ENCODE peak calls at places on chromosomes 11 and 22, in eight cellular contexts. K is upper lobe of left lung, Z is HepG2, R is GM12878, M is Panc1, N is K562, P is GM23338, T is HCT116. Q is an unnamed sample.

GRCh38 chr22:35437038-35437437 is 37.1 kb downstream of the MCM5 start:
- ATAC-seq in K (no peak), Z (no peak), R (peak), T (peak), N (peak), P (peak), M (no peak), Q (no peak)

GRCh38 chr11:124673333-124674167 is at the start of the genes SIAE and SPA17:
- ATAC-seq in M (peak), P (peak), K (peak), R (peak), T (peak), N (peak), Z (peak), Q (peak)

GRCh38 chr11:19220903-19221682 is 19.3 kb upstream of the CSRP3 start:
- ATAC-seq in M (no peak), P (no peak), Z (no peak), K (peak), R (no peak), N (no peak), T (no peak), Q (no peak)

GRCh38 chr11:63563201-63564055 is at the start of gene PLAAT2:
- ATAC-seq in K (no peak), Z (peak), T (no peak), P (no peak), N (no peak), R (peak), M (no peak), Q (no peak)

GRCh38 chr22:37520754-37521153 is 1.5 kb upstream of the CARD10 start:
- ATAC-seq in T (no peak), P (no peak), K (no peak), R (no peak), Z (no peak), M (no peak), N (no peak), Q (no peak)

GRCh38 chr22:25546751-25547150 is 17.7 kb upstream of the GRK3 start:
- ATAC-seq in M (no peak), K (peak), P (peak), Z (no peak), R (peak), T (peak), N (no peak), Q (no peak)

GRCh38 chr11:5343474-5344335 is at the start of gene OR51B5:
- ATAC-seq in T (no peak), Z (no peak), N (no peak), K (no peak), M (no peak), R (peak), P (no peak), Q (no peak)

GRCh38 chr11:32830413-32830738 is 649 bp downstream of the PRRG4 start:
- ATAC-seq in R (peak), T (peak), Z (peak), N (no peak), M (no peak), P (peak), K (peak), Q (no peak)

GRCh38 chr22:37425800-37426531 is 1.3 kb downstream of the ELFN2 start:
- ATAC-seq in P (peak), T (no peak), R (no peak), K (no peak), Z (no peak), M (peak), N (no peak), Q (no peak)

GRCh38 chr22:44664149-44664548 is 37.9 kb upstream of the PRR5 start:
- ATAC-seq in T (no peak), R (peak), N (no peak), K (peak), M (no peak), P (no peak), Z (no peak), Q (peak)

GRCh38 chr11:120667934-120668333 is 156.4 kb downstream of the GRIK4 start:
- ATAC-seq in P (no peak), M (no peak), Z (no peak), N (no peak), K (no peak), R (no peak), T (no peak), Q (no peak)

GRCh38 chr11:120666121-120666639 is 154.6 kb downstream of the GRIK4 start:
- ATAC-seq in P (peak), M (peak), K (no peak), N (no peak), R (peak), Z (peak), T (no peak), Q (no peak)

GRCh38 chr11:120662071-120662611 is 150.6 kb downstream of the GRIK4 start:
- ATAC-seq in M (no peak), Z (no peak), K (no peak), R (no peak), T (no peak), P (peak), N (no peak), Q (no peak)

GRCh38 chr11:120663142-120663541 is 151.6 kb downstream of the GRIK4 start:
- ATAC-seq in N (no peak), M (no peak), K (no peak), T (no peak), Z (no peak), P (no peak), R (no peak), Q (no peak)

GRCh38 chr11:120667281-120667680 is 155.7 kb downstream of the GRIK4 start:
- ATAC-seq in K (peak), Z (peak), N (no peak), P (peak), M (no peak), T (no peak), R (no peak), Q (no peak)
- TF ChIP-seq POLR2AphosphoS5 in K (no peak), Z (no peak), N (no peak), P (no peak), M (no peak), T (no peak), R (no peak), Q (no peak)

GRCh38 chr11:61627831-61628753 is 47.2 kb upstream of the SYT7 start:
- ATAC-seq in M (peak), T (peak), K (peak), P (peak), R (peak), Z (peak), N (peak), Q (peak)
- TF ChIP-seq POLR2AphosphoS5 in M (no peak), T (no peak), K (no peak), P (no peak), R (no peak), Z (no peak), N (no peak), Q (no peak)

GRCh38 chr11:30468881-30469280 is 117.3 kb downstream of the MPPED2 start:
- ATAC-seq in R (no peak), K (no peak), M (no peak), P (no peak), Z (no peak), T (no peak), N (no peak), Q (no peak)
- TF ChIP-seq POLR2AphosphoS5 in R (no peak), K (no peak), M (no peak), P (no peak), Z (no peak), T (no peak), N (no peak), Q (no peak)

GRCh38 chr22:30717952-30718351 is 23.3 kb downstream of the OSBP2 start:
- ATAC-seq in M (no peak), Z (no peak), P (no peak), K (no peak), T (peak), N (no peak), R (no peak), Q (no peak)

GRCh38 chr22:30720263-30720837 is 25.7 kb downstream of the OSBP2 start:
- ATAC-seq in Z (peak), M (no peak), K (no peak), P (no peak), R (peak), T (no peak), N (peak), Q (no peak)

GRCh38 chr22:30718938-30719337 is 24.3 kb downstream of the OSBP2 start:
- ATAC-seq in M (no peak), K (no peak), T (no peak), R (no peak), N (no peak), P (peak), Z (no peak), Q (no peak)

GRCh38 chr22:30718491-30718890 is 23.8 kb downstream of the OSBP2 start:
- ATAC-seq in P (no peak), M (no peak), K (no peak), T (peak), N (no peak), Z (no peak), R (peak), Q (no peak)

GRCh38 chr22:30717331-30717921 is 22.8 kb downstream of the OSBP2 start:
- ATAC-seq in Z (no peak), P (no peak), K (peak), T (peak), N (no peak), M (no peak), R (no peak), Q (no peak)
- TF ChIP-seq POLR2AphosphoS5 in Z (no peak), P (no peak), K (no peak), T (peak), N (no peak), M (no peak), R (no peak), Q (no peak)

DNA sequence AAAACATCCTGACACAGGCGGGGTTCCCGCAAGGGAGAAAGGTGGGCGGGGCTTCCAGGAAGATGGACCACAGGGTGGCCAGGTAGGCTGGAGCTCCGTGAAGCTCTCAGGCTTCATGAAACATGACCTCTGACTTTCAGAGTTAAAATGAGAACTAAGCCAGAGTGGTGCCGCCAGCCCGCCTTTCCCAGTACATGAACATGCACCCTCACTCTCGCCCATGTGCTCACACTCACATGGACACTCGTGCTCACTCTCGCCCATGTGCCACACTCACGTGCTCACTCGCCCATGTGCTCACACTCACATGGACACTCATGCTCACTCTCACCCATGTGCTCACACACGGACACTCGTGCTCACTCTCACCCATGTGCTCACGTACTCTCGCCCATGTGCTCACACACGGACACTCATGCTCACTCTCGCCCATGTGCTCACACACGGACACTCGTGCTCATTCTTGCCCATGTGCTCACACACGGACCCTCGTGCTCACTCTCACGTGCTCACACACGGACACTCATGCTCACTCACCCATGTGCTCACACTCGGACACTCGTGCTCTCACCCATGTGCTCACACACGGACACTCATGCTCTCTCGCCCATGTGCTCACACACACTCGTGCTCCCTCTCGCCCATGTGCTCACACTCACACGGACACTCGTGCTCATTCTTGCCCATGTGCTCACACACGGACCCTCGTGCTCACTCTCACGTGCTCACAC is 10.0 kb downstream of the RNH1 start:
- ATAC-seq in P (peak), K (no peak), M (no peak), T (no peak), R (no peak), Z (no peak), N (no peak), Q (no peak)
- TF ChIP-seq POLR2AphosphoS5 in P (peak), K (no peak), M (peak), T (no peak), R (no peak), Z (no peak), N (no peak), Q (no peak)

DNA sequence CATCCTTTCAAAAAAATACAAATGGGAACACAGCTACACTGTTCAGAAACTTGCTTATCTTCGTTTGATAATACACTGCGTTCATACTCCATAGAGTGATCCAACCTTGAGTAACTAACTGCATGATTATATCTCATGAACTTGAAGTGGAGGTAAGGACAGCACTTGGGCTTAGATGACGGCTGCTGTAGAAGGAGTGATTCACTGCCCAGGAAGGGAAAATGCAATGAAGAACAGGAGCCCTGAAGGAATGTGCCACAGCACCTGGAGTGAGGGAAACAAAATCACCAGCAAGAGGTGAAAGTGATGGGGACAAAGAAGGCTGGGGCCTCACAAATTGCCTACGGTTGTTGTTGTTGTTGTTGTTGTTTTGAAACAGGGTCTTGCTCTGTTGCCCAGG is 44.1 kb upstream of the SC5D start:
- ATAC-seq in Z (no peak), R (no peak), N (no peak), P (no peak), K (no peak), T (no peak), M (peak), Q (no peak)
- TF ChIP-seq POLR2AphosphoS5 in Z (no peak), R (no peak), N (no peak), P (no peak), K (no peak), T (no peak), M (no peak), Q (no peak)

Q was measured in gastroesophageal sphincter.